ENCODE peak calls at places on chromosomes 11 and 22, in six cellular contexts. S is H1, G is GM12878, K is GM12891, Z is K562, W is HepG2. Q is an unnamed sample.
A peak's percentile ranks its signal among the peaks of the same experiment; 100 is the strongest.

GRCh38 chr22:17953147-17953546 is 71.2 kb downstream of the MICAL3 start:
- DNase-seq in S (no peak), W (no peak), G (no peak), Z (no peak), K (no peak), Q (no peak)

GRCh38 chr11:44016129-44016528 is 31.7 kb upstream of the ACCSL start:
- DNase-seq in K (no peak), G (no peak), W (no peak), Z (no peak), S (no peak), Q (no peak)

GRCh38 chr11:121575963-121576290 is 123.2 kb upstream of the SORL1-AS1 start:
- DNase-seq in G (no peak), S (no peak), Z (no peak), K (no peak), W (no peak), Q (no peak)

GRCh38 chr11:65555693-65556231 is 2.4 kb downstream of the LTBP3 start:
- DNase-seq in W (peak; percentile 83), S (no peak), G (no peak), Z (peak; percentile 71), K (no peak), Q (no peak)

GRCh38 chr11:109096266-109096665 is 325.7 kb upstream of the C11orf87 start:
- DNase-seq in Z (no peak), S (no peak), K (no peak), W (no peak), G (no peak), Q (no peak)

GRCh38 chr11:17788084-17788483 is 53.5 kb downstream of the KCNC1 start:
- DNase-seq in W (no peak), K (no peak), S (no peak), G (no peak), Z (no peak), Q (no peak)

GRCh38 chr11:134562941-134563471 is 151.0 kb upstream of the B3GAT1 start:
- DNase-seq in W (no peak), K (no peak), S (no peak), G (no peak), Z (no peak), Q (no peak)

GRCh38 chr11:13055200-13055599 is 46.1 kb downstream of the RASSF10 start:
- DNase-seq in W (no peak), K (no peak), Z (no peak), G (no peak), S (no peak), Q (no peak)

GRCh38 chr11:101034076-101034475 is 95.5 kb downstream of the PGR start:
- DNase-seq in Z (no peak), S (no peak), K (no peak), G (no peak), W (no peak), Q (no peak)

GRCh38 chr11:122101625-122102291 is 14.3 kb downstream of the BLID start:
- DNase-seq in S (peak; percentile 58), K (no peak), G (no peak), W (peak; percentile 20), Z (no peak), Q (no peak)

GRCh38 chr11:68882391-68882790 is 21.2 kb downstream of the MRPL21 start:
- DNase-seq in S (no peak), W (no peak), K (no peak), Z (no peak), G (no peak), Q (no peak)

GRCh38 chr11:93733474-93733873 is 7.8 kb downstream of the TAF1D start:
- DNase-seq in W (no peak), Z (no peak), K (no peak), S (no peak), G (no peak), Q (no peak)

GRCh38 chr11:86303257-86303656 is 1.2 kb downstream of the HIKESHI start:
- DNase-seq in K (no peak), Z (peak; percentile 18), G (no peak), S (no peak), W (no peak), Q (no peak)

GRCh38 chr11:8871283-8871775 is 39.7 kb upstream of the AKIP1 start:
- DNase-seq in S (no peak), Z (no peak), K (no peak), W (peak; percentile 26), G (no peak), Q (no peak)

GRCh38 chr11:110730773-110731172 is 18.5 kb upstream of the ARHGAP20 start:
- DNase-seq in K (no peak), S (no peak), W (no peak), Z (no peak), G (no peak), Q (no peak)

GRCh38 chr22:20198527-20199319 is 47.9 kb upstream of the CCDC188 start:
- DNase-seq in S (no peak), W (no peak), G (no peak), Z (no peak), K (no peak), Q (no peak)

GRCh38 chr11:110763249-110764011 is 51.2 kb upstream of the ARHGAP20 start:
- DNase-seq in W (peak; percentile 3), Z (no peak), G (no peak), K (no peak), S (no peak), Q (no peak)

GRCh38 chr11:119144825-119145476 is 3.9 kb upstream of the ABCG4 start:
- DNase-seq in Z (peak; percentile 88), W (peak; percentile 77), G (no peak), K (peak; percentile 66), S (no peak), Q (peak; percentile 71)

GRCh38 chr11:131430466-131431176 is 60.2 kb downstream of the NTM start:
- DNase-seq in Z (no peak), G (no peak), S (no peak), K (no peak), W (no peak), Q (no peak)

GRCh38 chr11:16893456-16894076 is 120.6 kb downstream of the PLEKHA7 start:
- DNase-seq in G (no peak), W (no peak), S (no peak), K (no peak), Z (no peak), Q (no peak)

GRCh38 chr11:110297726-110298297 is 1.4 kb upstream of the RDX start:
- DNase-seq in K (no peak), S (no peak), Z (no peak), G (no peak), W (no peak), Q (no peak)

GRCh38 chr22:47167056-47167455 is 404.6 kb downstream of the TBC1D22A start:
- DNase-seq in Z (no peak), K (no peak), S (no peak), G (no peak), W (no peak), Q (no peak)

GRCh38 chr11:77747381-77747969 is 73.0 kb downstream of the RSF1 start:
- DNase-seq in W (no peak), G (no peak), Z (no peak), K (no peak), S (no peak), Q (no peak)

GRCh38 chr11:74138572-74138971 is 32.2 kb downstream of the C2CD3 start:
- DNase-seq in W (peak; percentile 93), G (no peak), Z (peak; percentile 76), S (no peak), K (no peak), Q (no peak)

GRCh38 chr11:113176561-113176960 is 137.8 kb upstream of the TTC12 start:
- DNase-seq in W (no peak), K (no peak), G (no peak), Z (no peak), S (no peak), Q (no peak)

GRCh38 chr22:48941903-48942625 is 885.6 kb downstream of the BRD1 start:
- DNase-seq in Z (no peak), S (no peak), K (no peak), W (no peak), G (no peak), Q (no peak)

GRCh38 chr11:47348859-47349258 is 3.6 kb downstream of the MYBPC3 start:
- DNase-seq in G (no peak), W (peak; percentile 53), K (peak; percentile 53), Z (peak; percentile 51), S (no peak), Q (no peak)

GRCh38 chr22:39519681-39520053 is 695 bp upstream of the ATF4 start:
- DNase-seq in S (no peak), G (no peak), W (peak; percentile 58), Z (peak; percentile 70), K (no peak), Q (no peak)

GRCh38 chr11:68038718-68039525 is at the start of gene TCIRG1:
- DNase-seq in K (peak; percentile 93), G (peak; percentile 15), Z (peak; percentile 93), W (peak; percentile 79), S (peak; percentile 47), Q (peak; percentile 97)

GRCh38 chr11:105881027-105881426 is 141.0 kb downstream of the MSANTD4 start:
- DNase-seq in S (no peak), G (no peak), Z (no peak), K (no peak), W (no peak), Q (no peak)

GRCh38 chr11:93034031-93034430 is 64.6 kb downstream of the MTNR1B start:
- DNase-seq in K (no peak), Z (no peak), W (peak; percentile 71), S (no peak), G (no peak), Q (no peak)

GRCh38 chr11:63919267-63920125 is 2.5 kb upstream of the RCOR2 start:
- DNase-seq in K (no peak), W (peak; percentile 76), S (peak; percentile 96), Z (peak; percentile 61), G (no peak), Q (no peak)
- TF ChIP-seq POLR2A in K (no peak), W (no peak), S (no peak), Z (no peak), G (no peak), Q (no peak)

DNA sequence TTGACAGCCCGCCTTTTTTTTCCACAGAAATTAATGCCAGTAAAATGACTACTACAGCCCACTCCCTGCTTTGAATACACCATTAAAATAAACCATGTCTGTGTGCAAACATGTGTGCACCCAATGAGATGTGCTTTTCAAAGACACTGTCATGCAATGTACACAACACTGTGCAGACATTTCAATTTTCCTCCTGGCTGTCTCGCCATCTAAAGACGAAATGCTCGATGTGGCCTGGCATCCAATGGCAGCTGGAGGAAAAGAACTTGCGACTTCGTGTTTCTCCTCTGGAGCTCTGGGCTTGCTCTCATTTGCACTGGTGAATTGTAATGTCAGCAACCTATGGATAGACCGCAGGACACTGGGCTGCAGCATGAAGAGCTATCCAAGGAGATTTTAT is 147.0 kb upstream of the NAV2 start:
- DNase-seq in W (no peak), G (no peak), K (no peak), Z (no peak), S (no peak), Q (no peak)
- TF ChIP-seq POLR2AphosphoS5 in W (no peak), G (no peak), K (no peak), Z (no peak), S (no peak), Q (no peak)

DNA sequence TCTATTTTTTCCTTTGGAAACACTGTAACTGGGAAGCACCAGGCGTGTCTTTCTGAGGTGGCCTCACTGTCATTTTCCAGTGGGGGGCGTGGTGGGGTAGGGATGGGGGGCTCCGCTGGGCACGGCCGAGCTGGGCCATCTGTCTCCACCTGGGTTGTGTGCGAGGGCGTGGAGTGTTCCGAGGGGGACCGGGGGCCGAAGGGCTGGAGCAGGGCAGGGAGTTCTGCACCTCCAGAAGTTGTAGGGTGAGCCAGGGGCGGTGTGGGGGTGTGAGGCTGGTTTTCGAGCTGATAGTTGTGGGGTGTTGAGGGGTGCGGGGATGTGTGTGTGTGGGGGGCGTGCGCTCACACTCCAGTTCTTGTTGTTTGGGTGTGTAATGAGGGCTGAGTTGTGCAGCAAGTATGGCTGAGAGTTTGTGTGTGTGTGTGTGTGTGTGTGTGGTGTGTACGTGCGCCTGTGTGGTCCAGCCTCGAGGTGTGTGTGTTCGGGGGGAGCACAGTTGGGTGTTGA is 10.8 kb downstream of the YPEL4 start:
- DNase-seq in K (no peak), S (no peak), W (no peak), G (no peak), Z (no peak), Q (no peak)
- TF ChIP-seq TAF1 in K (no peak), S (no peak), W (no peak), G (no peak), Z (no peak), Q (no peak)

GRCh38 chr11:19087658-19088057 is 27.1 kb upstream of the MRGPRX2 start:
- DNase-seq in Z (no peak), K (no peak), W (no peak), G (no peak), S (no peak), Q (no peak)
- TF ChIP-seq POLR2A in Z (no peak), K (no peak), W (no peak), G (no peak), S (no peak), Q (no peak)